ENCODE peak calls at places on chromosomes 12 and 14, in nine cellular contexts. N, P, R, G, B, E, O, L and Z are unnamed samples.

GRCh38 chr12:5317556-5317955 is 114.4 kb upstream of the NTF3 start:
- DNase-seq in N (no peak), P (no peak), R (peak; percentile 8), G (no peak), B (no peak), E (no peak), O (no peak), L (no peak), Z (no peak)

GRCh38 chr12:131985145-131985875 is 35.6 kb downstream of the EP400 start:
- DNase-seq in N (no peak), P (peak; percentile 24), R (no peak), G (peak; percentile 42), B (no peak), E (no peak), O (no peak), L (no peak), Z (no peak)

GRCh38 chr12:124595444-124595843 is 28.0 kb upstream of the NCOR2 start:
- DNase-seq in N (no peak), P (no peak), R (no peak), G (no peak), B (no peak), E (no peak), O (no peak), L (no peak), Z (no peak)

GRCh38 chr12:109098142-109098652 is 800 bp downstream of the UNG start:
- DNase-seq in N (no peak), P (no peak), R (peak; percentile 84), G (no peak), B (no peak), E (no peak), O (peak; percentile 66), L (peak; percentile 56), Z (no peak)

GRCh38 chr14:37124617-37125016 is 47.8 kb downstream of the SLC25A21 start:
- DNase-seq in N (no peak), P (no peak), R (no peak), G (peak; percentile 72), B (no peak), E (no peak), O (no peak), L (no peak), Z (no peak)

GRCh38 chr14:101988377-101988776 is 24.0 kb downstream of the DYNC1H1 start:
- DNase-seq in N (no peak), P (no peak), R (no peak), G (no peak), B (no peak), E (no peak), O (no peak), L (no peak), Z (no peak)

GRCh38 chr12:127060310-127060847 is 1206.6 kb upstream of the TMEM132C start:
- DNase-seq in N (no peak), P (no peak), R (no peak), G (no peak), B (no peak), E (no peak), O (peak; percentile 12), L (no peak), Z (no peak)

GRCh38 chr12:110174373-110174996 is 50.3 kb downstream of the IFT81 start:
- DNase-seq in N (no peak), P (no peak), R (no peak), G (no peak), B (no peak), E (no peak), O (no peak), L (no peak), Z (no peak)

GRCh38 chr14:92348154-92348553 is 25.2 kb downstream of the SLC24A4 start:
- DNase-seq in N (no peak), P (no peak), R (no peak), G (no peak), B (no peak), E (no peak), O (no peak), L (no peak), Z (no peak)

GRCh38 chr14:53432378-53432802 is 279.3 kb upstream of the DDHD1 start:
- DNase-seq in N (no peak), P (no peak), R (peak; percentile 70), G (peak; percentile 82), B (peak; percentile 70), E (peak; percentile 47), O (peak; percentile 63), L (peak; percentile 54), Z (no peak)

GRCh38 chr14:73244541-73244940 is 7.2 kb downstream of the PAPLN start:
- DNase-seq in N (no peak), P (no peak), R (no peak), G (no peak), B (no peak), E (peak; percentile 15), O (no peak), L (no peak), Z (no peak)

GRCh38 chr12:101695698-101696097 is 1.7 kb upstream of the CHPT1 start:
- DNase-seq in N (no peak), P (no peak), R (peak; percentile 30), G (no peak), B (no peak), E (no peak), O (peak; percentile 42), L (peak; percentile 56), Z (no peak)

GRCh38 chr12:91577586-91578539 is 395.2 kb upstream of the DCN start:
- DNase-seq in N (no peak), P (no peak), R (peak; percentile 43), G (no peak), B (peak; percentile 61), E (peak; percentile 16), O (peak; percentile 45), L (peak; percentile 55), Z (peak; percentile 3)

GRCh38 chr14:51000566-51000965 is 56.3 kb upstream of the PYGL start:
- DNase-seq in N (no peak), P (no peak), R (no peak), G (no peak), B (no peak), E (no peak), O (no peak), L (no peak), Z (no peak)

GRCh38 chr14:74663884-74664283 is 49.0 kb downstream of the AREL1 start:
- DNase-seq in N (no peak), P (peak; percentile 57), R (no peak), G (no peak), B (no peak), E (no peak), O (peak; percentile 52), L (peak; percentile 59), Z (no peak)

GRCh38 chr12:48894271-48894670 is 28.6 kb upstream of the RND1 start:
- DNase-seq in N (no peak), P (no peak), R (no peak), G (no peak), B (no peak), E (no peak), O (no peak), L (no peak), Z (no peak)

GRCh38 chr12:89514751-89515150 is 9.8 kb downstream of the GALNT4 start:
- DNase-seq in N (no peak), P (no peak), R (no peak), G (no peak), B (no peak), E (no peak), O (no peak), L (no peak), Z (no peak)

DNA sequence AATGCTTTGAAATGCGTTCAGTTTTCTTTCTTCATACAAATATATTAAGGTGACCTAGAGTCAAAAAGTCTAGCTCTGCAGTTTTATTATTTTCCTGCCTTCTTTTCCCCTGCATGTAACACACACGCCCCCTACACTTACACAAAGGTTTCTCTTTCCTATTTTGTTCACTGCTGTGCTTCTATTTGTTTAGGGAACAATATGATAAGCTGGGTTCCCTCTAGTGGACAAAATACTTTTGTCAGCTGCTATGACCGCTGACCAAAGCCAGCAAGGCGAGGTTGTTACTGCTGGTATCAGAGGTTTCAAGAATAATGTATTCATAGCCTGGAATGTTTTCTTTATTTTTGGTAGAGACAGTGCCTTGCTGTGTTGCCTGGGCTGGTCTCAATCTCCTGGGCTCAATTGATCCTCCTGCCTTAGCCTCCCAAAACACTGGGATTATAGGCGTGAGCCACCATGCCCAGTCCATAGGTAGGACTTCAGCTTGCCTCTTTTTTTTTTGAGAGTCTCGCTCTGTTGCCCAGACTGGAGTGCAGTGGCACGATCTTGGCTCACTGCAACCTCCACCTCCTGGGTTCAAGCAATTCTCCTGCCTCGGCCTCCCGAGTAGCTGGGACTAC is 33.4 kb downstream of the FNTB start:
- DNase-seq in N (no peak), P (no peak), R (peak; percentile 67), G (peak; percentile 68), B (peak; percentile 82), E (peak; percentile 59), O (peak; percentile 78), L (peak; percentile 87), Z (peak; percentile 30)
- TF ChIP-seq CTCF in N (peak; percentile 69), P (peak; percentile 76), R (peak; percentile 76), G (peak; percentile 71), B (peak; percentile 63), E (peak; percentile 73), O (peak; percentile 74), L (peak; percentile 86), Z (peak; percentile 66)

GRCh38 chr14:105317546-105317945 is 3.0 kb downstream of the PACS2 start:
- DNase-seq in N (no peak), P (peak; percentile 40), R (peak; percentile 72), G (no peak), B (no peak), E (peak; percentile 31), O (peak; percentile 36), L (peak; percentile 60), Z (no peak)
- H3K4me3 ChIP-seq in N (no peak overlapping the region), P (no peak overlapping the region), R (peak overlapping the region; percentile 20), G (no peak overlapping the region), B (no peak overlapping the region), E (no peak overlapping the region), O (no peak overlapping the region), L (no peak overlapping the region), Z (no peak overlapping the region)

DNA sequence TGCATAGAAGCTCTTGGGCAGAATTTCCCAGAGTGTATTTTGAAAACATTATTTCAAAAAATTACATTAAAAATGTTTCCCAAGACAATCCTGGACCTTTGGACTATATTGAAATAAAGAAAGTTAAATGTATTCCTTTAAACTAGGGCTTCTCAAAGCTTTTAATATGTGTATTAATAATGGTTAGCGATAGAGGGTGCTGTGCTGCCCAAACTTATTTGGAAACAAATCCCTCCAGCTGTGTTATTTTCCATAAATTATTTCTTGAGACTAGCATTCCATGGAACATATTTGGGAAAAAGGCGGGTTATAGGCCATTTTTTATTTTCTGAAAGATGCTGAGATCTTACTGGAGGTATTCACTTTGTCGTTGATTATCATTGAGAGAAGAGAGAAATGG is 397.8 kb upstream of the MIS18BP1 start:
- DNase-seq in N (no peak), P (no peak), R (no peak), G (no peak), B (no peak), E (no peak), O (no peak), L (no peak), Z (no peak)
- TF ChIP-seq CTCF in N (no peak), P (no peak), R (no peak), G (peak; percentile 48), B (no peak), E (peak; percentile 42), O (no peak), L (no peak), Z (no peak)

DNA sequence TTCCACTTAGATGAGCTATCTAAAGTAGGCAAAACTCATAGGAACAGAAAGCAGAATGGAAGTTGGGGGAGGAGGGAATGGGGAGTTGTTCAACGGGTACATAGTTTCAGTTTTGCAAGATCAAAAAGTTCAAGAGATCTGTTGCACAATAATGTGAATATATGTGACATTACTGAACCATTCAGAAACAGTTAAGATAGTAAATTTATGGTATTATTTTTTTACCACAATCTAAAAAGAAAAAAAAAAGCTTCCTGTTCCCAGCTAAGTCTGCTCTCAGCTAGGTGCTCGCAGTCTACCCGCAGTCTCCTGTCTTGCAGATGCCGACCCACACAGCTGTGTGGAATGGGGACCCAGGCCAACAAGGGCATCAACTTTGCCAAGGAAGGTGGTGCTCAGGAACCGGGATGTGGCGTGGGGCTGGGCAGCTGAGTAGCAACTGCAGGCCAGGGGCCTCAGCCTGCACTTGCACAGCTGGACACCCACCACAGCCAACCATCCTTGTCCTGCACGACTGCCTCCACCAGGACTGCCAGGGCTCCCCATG is 15.3 kb upstream of the ANO6 start:
- DNase-seq in N (no peak), P (no peak), R (peak; percentile 66), G (no peak), B (no peak), E (no peak), O (peak; percentile 72), L (peak; percentile 52), Z (no peak)
- H3K4me3 ChIP-seq in N (no peak overlapping the region), P (no peak overlapping the region), R (no peak overlapping the region), G (no peak overlapping the region), B (no peak overlapping the region), E (no peak overlapping the region), O (peak overlapping the region; percentile 19), L (no peak overlapping the region), Z (no peak overlapping the region)